ENCODE peak calls at places on chromosomes 11 and 22, in six cellular contexts. One of them, this sample, is unnamed.

GRCh38 chr11:64536396-64536935 is 54.6 kb upstream of the SLC22A12 start:
- DNase-seq in dermis microvascular lymphatic vessel endothelial cell: no peak
- DNase-seq in activated CD4-positive, alpha-beta T cell treated with anti-CD3 and anti-CD28 coated beads, Interleukin-2, amount 50 U/mL, for 1 hour: no peak
- DNase-seq in cardiac septum: peak
- DNase-seq in posterior vena cava: peak
- DNase-seq in ovary: no peak
- DNase-seq in this sample: no peak

GRCh38 chr22:19092725-19093124 is 29.5 kb downstream of the DGCR2 start:
- DNase-seq in dermis microvascular lymphatic vessel endothelial cell: no peak
- DNase-seq in activated CD4-positive, alpha-beta T cell treated with anti-CD3 and anti-CD28 coated beads, Interleukin-2, amount 50 U/mL, for 1 hour: no peak
- DNase-seq in cardiac septum: no peak
- DNase-seq in posterior vena cava: no peak
- DNase-seq in ovary: no peak
- DNase-seq in this sample: no peak

GRCh38 chr11:10902301-10902700 is 44.4 kb upstream of the ZBED5 start:
- DNase-seq in dermis microvascular lymphatic vessel endothelial cell: no peak
- DNase-seq in activated CD4-positive, alpha-beta T cell treated with anti-CD3 and anti-CD28 coated beads, Interleukin-2, amount 50 U/mL, for 1 hour: no peak
- DNase-seq in cardiac septum: no peak
- DNase-seq in posterior vena cava: no peak
- DNase-seq in ovary: no peak
- DNase-seq in this sample: no peak

GRCh38 chr11:19370100-19370861 is 129.5 kb upstream of the E2F8 start:
- DNase-seq in dermis microvascular lymphatic vessel endothelial cell: peak
- DNase-seq in activated CD4-positive, alpha-beta T cell treated with anti-CD3 and anti-CD28 coated beads, Interleukin-2, amount 50 U/mL, for 1 hour: no peak
- DNase-seq in cardiac septum: no peak
- DNase-seq in posterior vena cava: peak
- DNase-seq in ovary: no peak
- DNase-seq in this sample: no peak

GRCh38 chr11:123033895-123034294 is 28.0 kb downstream of the HSPA8 start:
- DNase-seq in dermis microvascular lymphatic vessel endothelial cell: peak
- DNase-seq in activated CD4-positive, alpha-beta T cell treated with anti-CD3 and anti-CD28 coated beads, Interleukin-2, amount 50 U/mL, for 1 hour: no peak
- DNase-seq in cardiac septum: no peak
- DNase-seq in posterior vena cava: no peak
- DNase-seq in ovary: no peak
- DNase-seq in this sample: no peak

GRCh38 chr11:71188886-71189767 is 63.2 kb downstream of the SHANK2 start:
- DNase-seq in dermis microvascular lymphatic vessel endothelial cell: no peak
- DNase-seq in activated CD4-positive, alpha-beta T cell treated with anti-CD3 and anti-CD28 coated beads, Interleukin-2, amount 50 U/mL, for 1 hour: no peak
- DNase-seq in cardiac septum: peak
- DNase-seq in posterior vena cava: peak
- DNase-seq in ovary: no peak
- DNase-seq in this sample: no peak

GRCh38 chr22:46612341-46612903 is 7.8 kb upstream of the GRAMD4 start:
- DNase-seq in dermis microvascular lymphatic vessel endothelial cell: no peak
- DNase-seq in activated CD4-positive, alpha-beta T cell treated with anti-CD3 and anti-CD28 coated beads, Interleukin-2, amount 50 U/mL, for 1 hour: no peak
- DNase-seq in cardiac septum: no peak
- DNase-seq in posterior vena cava: no peak
- DNase-seq in ovary: no peak
- DNase-seq in this sample: no peak

GRCh38 chr11:125345706-125346561 is 150.1 kb downstream of the FEZ1 start:
- DNase-seq in dermis microvascular lymphatic vessel endothelial cell: peak
- DNase-seq in activated CD4-positive, alpha-beta T cell treated with anti-CD3 and anti-CD28 coated beads, Interleukin-2, amount 50 U/mL, for 1 hour: peak
- DNase-seq in cardiac septum: peak
- DNase-seq in posterior vena cava: peak
- DNase-seq in ovary: peak
- DNase-seq in this sample: peak

GRCh38 chr11:31069447-31070205 is 299.9 kb downstream of the DCDC1 start:
- DNase-seq in dermis microvascular lymphatic vessel endothelial cell: no peak
- DNase-seq in activated CD4-positive, alpha-beta T cell treated with anti-CD3 and anti-CD28 coated beads, Interleukin-2, amount 50 U/mL, for 1 hour: no peak
- DNase-seq in cardiac septum: no peak
- DNase-seq in posterior vena cava: no peak
- DNase-seq in ovary: no peak
- DNase-seq in this sample: no peak

GRCh38 chr11:36361472-36361871 is 65.4 kb downstream of the PRR5L start:
- DNase-seq in dermis microvascular lymphatic vessel endothelial cell: no peak
- DNase-seq in activated CD4-positive, alpha-beta T cell treated with anti-CD3 and anti-CD28 coated beads, Interleukin-2, amount 50 U/mL, for 1 hour: no peak
- DNase-seq in cardiac septum: no peak
- DNase-seq in posterior vena cava: no peak
- DNase-seq in ovary: no peak
- DNase-seq in this sample: no peak

GRCh38 chr11:17652556-17652955 is 66.8 kb upstream of the MYOD1 start:
- DNase-seq in dermis microvascular lymphatic vessel endothelial cell: no peak
- DNase-seq in activated CD4-positive, alpha-beta T cell treated with anti-CD3 and anti-CD28 coated beads, Interleukin-2, amount 50 U/mL, for 1 hour: no peak
- DNase-seq in cardiac septum: no peak
- DNase-seq in posterior vena cava: no peak
- DNase-seq in ovary: no peak
- DNase-seq in this sample: no peak